ENCODE peak calls at places on chromosomes 13 and 19, in six cellular contexts. One of them, this sample, is unnamed.
A peak's percentile ranks its signal among the peaks of the same experiment; 100 is the strongest.

GRCh38 chr19:56079609-56080008 is 41.5 kb downstream of the ZNF787 start:
- DNase-seq in mesendoderm: no peak
- DNase-seq in WERI-Rb-1: no peak
- DNase-seq in suprapubic skin: no peak
- DNase-seq in adipocyte: no peak
- DNase-seq in upper lobe of left lung: no peak
- DNase-seq in this sample: no peak

GRCh38 chr13:28640861-28641599 is 17.9 kb upstream of the POMP start:
- DNase-seq in adipocyte: no peak
- DNase-seq in mesendoderm: no peak
- DNase-seq in suprapubic skin: no peak
- DNase-seq in WERI-Rb-1: no peak
- DNase-seq in upper lobe of left lung: no peak
- DNase-seq in this sample: no peak

GRCh38 chr13:110493161-110493593 is 68.3 kb downstream of the RAB20 start:
- DNase-seq in WERI-Rb-1: no peak
- DNase-seq in suprapubic skin: no peak
- DNase-seq in mesendoderm: no peak
- DNase-seq in upper lobe of left lung: no peak
- DNase-seq in adipocyte: no peak
- DNase-seq in this sample: no peak

GRCh38 chr13:70613295-70613694 is 505.0 kb upstream of the KLHL1 start:
- DNase-seq in adipocyte: peak; percentile 30
- DNase-seq in upper lobe of left lung: no peak
- DNase-seq in mesendoderm: no peak
- DNase-seq in suprapubic skin: no peak
- DNase-seq in WERI-Rb-1: no peak
- DNase-seq in this sample: no peak

GRCh38 chr19:6276447-6276846 is 3.3 kb downstream of the MLLT1 start:
- DNase-seq in adipocyte: peak; percentile 63
- DNase-seq in suprapubic skin: peak; percentile 88
- DNase-seq in WERI-Rb-1: peak; percentile 70
- DNase-seq in mesendoderm: peak; percentile 57
- DNase-seq in upper lobe of left lung: peak; percentile 70
- DNase-seq in this sample: peak; percentile 72

GRCh38 chr19:4376991-4377781 is 23.2 kb downstream of the SH3GL1 start:
- DNase-seq in suprapubic skin: no peak
- DNase-seq in WERI-Rb-1: no peak
- DNase-seq in adipocyte: no peak
- DNase-seq in mesendoderm: no peak
- DNase-seq in upper lobe of left lung: no peak
- DNase-seq in this sample: no peak

GRCh38 chr13:43865892-43866291 is 13.6 kb downstream of the CCDC122 start:
- DNase-seq in WERI-Rb-1: no peak
- DNase-seq in suprapubic skin: no peak
- DNase-seq in mesendoderm: no peak
- DNase-seq in adipocyte: peak; percentile 75
- DNase-seq in upper lobe of left lung: no peak
- DNase-seq in this sample: no peak

GRCh38 chr19:34088292-34088691 is 84.0 kb upstream of the LSM14A start:
- DNase-seq in adipocyte: peak; percentile 45
- DNase-seq in upper lobe of left lung: no peak
- DNase-seq in mesendoderm: no peak
- DNase-seq in suprapubic skin: no peak
- DNase-seq in WERI-Rb-1: no peak
- DNase-seq in this sample: no peak

GRCh38 chr19:53158119-53158656 is 665 bp downstream of the ZNF347 start:
- DNase-seq in upper lobe of left lung: peak; percentile 28
- DNase-seq in mesendoderm: peak; percentile 70
- DNase-seq in adipocyte: peak; percentile 69
- DNase-seq in suprapubic skin: peak; percentile 78
- DNase-seq in WERI-Rb-1: peak; percentile 48
- DNase-seq in this sample: no peak

GRCh38 chr19:32537626-32538025 is 43.4 kb upstream of the PDCD5 start:
- DNase-seq in suprapubic skin: no peak
- DNase-seq in upper lobe of left lung: no peak
- DNase-seq in adipocyte: no peak
- DNase-seq in mesendoderm: no peak
- DNase-seq in WERI-Rb-1: no peak
- DNase-seq in this sample: no peak

GRCh38 chr13:32047796-32048195 is 16.2 kb downstream of the FRY start:
- DNase-seq in upper lobe of left lung: no peak
- DNase-seq in adipocyte: no peak
- DNase-seq in mesendoderm: no peak
- DNase-seq in suprapubic skin: no peak
- DNase-seq in WERI-Rb-1: no peak
- DNase-seq in this sample: no peak

GRCh38 chr13:30872685-30873443 is 33.2 kb upstream of the MEDAG start:
- DNase-seq in WERI-Rb-1: no peak
- DNase-seq in mesendoderm: peak; percentile 95
- DNase-seq in adipocyte: peak; percentile 80
- DNase-seq in upper lobe of left lung: peak; percentile 43
- DNase-seq in suprapubic skin: no peak
- DNase-seq in this sample: peak; percentile 67

GRCh38 chr13:72953391-72953960 is 105.3 kb upstream of the KLF5 start:
- DNase-seq in mesendoderm: no peak
- DNase-seq in adipocyte: no peak
- DNase-seq in suprapubic skin: no peak
- DNase-seq in upper lobe of left lung: peak; percentile 84
- DNase-seq in WERI-Rb-1: no peak
- DNase-seq in this sample: no peak

GRCh38 chr13:48838193-48839000 is 137.3 kb upstream of the FNDC3A start:
- DNase-seq in mesendoderm: peak; percentile 65
- DNase-seq in WERI-Rb-1: no peak
- DNase-seq in suprapubic skin: no peak
- DNase-seq in adipocyte: peak; percentile 17
- DNase-seq in upper lobe of left lung: no peak
- DNase-seq in this sample: no peak

GRCh38 chr19:41111750-41112295 is 2.4 kb upstream of the CYP2F1 start:
- DNase-seq in upper lobe of left lung: no peak
- DNase-seq in adipocyte: no peak
- DNase-seq in suprapubic skin: no peak
- DNase-seq in WERI-Rb-1: peak; percentile 28
- DNase-seq in mesendoderm: no peak
- DNase-seq in this sample: no peak

GRCh38 chr13:40787062-40787461 is 2.3 kb upstream of the SLC25A15 start:
- DNase-seq in adipocyte: peak; percentile 10
- DNase-seq in WERI-Rb-1: no peak
- DNase-seq in suprapubic skin: no peak
- DNase-seq in upper lobe of left lung: no peak
- DNase-seq in mesendoderm: no peak
- DNase-seq in this sample: no peak

GRCh38 chr13:112770504-112770903 is 80.7 kb downstream of the ATP11A start:
- DNase-seq in WERI-Rb-1: no peak
- DNase-seq in adipocyte: no peak
- DNase-seq in suprapubic skin: no peak
- DNase-seq in mesendoderm: no peak
- DNase-seq in upper lobe of left lung: peak; percentile 68
- DNase-seq in this sample: no peak

GRCh38 chr13:79281335-79281734 is 124.7 kb downstream of the RBM26 start:
- DNase-seq in suprapubic skin: no peak
- DNase-seq in upper lobe of left lung: no peak
- DNase-seq in adipocyte: no peak
- DNase-seq in WERI-Rb-1: no peak
- DNase-seq in mesendoderm: peak; percentile 82
- DNase-seq in this sample: no peak

GRCh38 chr19:2464389-2464788 is 7.6 kb upstream of the LMNB2 start:
- DNase-seq in suprapubic skin: no peak
- DNase-seq in WERI-Rb-1: no peak
- DNase-seq in upper lobe of left lung: no peak
- DNase-seq in adipocyte: no peak
- DNase-seq in mesendoderm: no peak
- DNase-seq in this sample: no peak

GRCh38 chr19:50414850-50415660 is 3.7 kb upstream of the SPIB start:
- DNase-seq in WERI-Rb-1: peak; percentile 87
- DNase-seq in suprapubic skin: no peak
- DNase-seq in mesendoderm: peak; percentile 88
- DNase-seq in adipocyte: peak; percentile 68
- DNase-seq in upper lobe of left lung: peak; percentile 83
- DNase-seq in this sample: peak; percentile 54

GRCh38 chr19:7868326-7868670 is 5.9 kb downstream of the PRR36 start:
- DNase-seq in suprapubic skin: no peak
- DNase-seq in WERI-Rb-1: peak; percentile 69
- DNase-seq in upper lobe of left lung: no peak
- DNase-seq in adipocyte: no peak
- DNase-seq in mesendoderm: no peak
- DNase-seq in this sample: no peak

GRCh38 chr13:35210234-35210633 is 266.3 kb downstream of the MAB21L1 start:
- DNase-seq in upper lobe of left lung: no peak
- DNase-seq in adipocyte: peak; percentile 50
- DNase-seq in WERI-Rb-1: no peak
- DNase-seq in suprapubic skin: no peak
- DNase-seq in mesendoderm: no peak
- DNase-seq in this sample: no peak

GRCh38 chr19:5891938-5892771 is 11.4 kb downstream of the NDUFA11 start:
- DNase-seq in suprapubic skin: no peak
- DNase-seq in WERI-Rb-1: peak; percentile 70
- DNase-seq in mesendoderm: peak; percentile 37
- DNase-seq in upper lobe of left lung: peak; percentile 40
- DNase-seq in adipocyte: peak; percentile 68
- DNase-seq in this sample: no peak

GRCh38 chr13:111913790-111914189 is 153.2 kb upstream of the SOX1 start:
- DNase-seq in upper lobe of left lung: no peak
- DNase-seq in WERI-Rb-1: peak; percentile 0
- DNase-seq in suprapubic skin: peak; percentile 45
- DNase-seq in mesendoderm: no peak
- DNase-seq in adipocyte: no peak
- DNase-seq in this sample: no peak

GRCh38 chr13:73714522-73714921 is 419.7 kb downstream of the KLF12 start:
- DNase-seq in WERI-Rb-1: no peak
- DNase-seq in upper lobe of left lung: no peak
- DNase-seq in mesendoderm: no peak
- DNase-seq in adipocyte: no peak
- DNase-seq in suprapubic skin: no peak
- DNase-seq in this sample: no peak

GRCh38 chr13:99905224-99905623 is 66.3 kb downstream of the ZIC5 start:
- DNase-seq in upper lobe of left lung: no peak
- DNase-seq in adipocyte: no peak
- DNase-seq in suprapubic skin: no peak
- DNase-seq in WERI-Rb-1: no peak
- DNase-seq in mesendoderm: no peak
- DNase-seq in this sample: no peak

GRCh38 chr19:40053491-40053890 is 2.5 kb downstream of the ZNF780B start:
- DNase-seq in suprapubic skin: no peak
- DNase-seq in WERI-Rb-1: no peak
- DNase-seq in adipocyte: no peak
- DNase-seq in mesendoderm: no peak
- DNase-seq in upper lobe of left lung: no peak
- DNase-seq in this sample: no peak

GRCh38 chr13:77180011-77180410 is 146.9 kb downstream of the MYCBP2 start:
- DNase-seq in adipocyte: no peak
- DNase-seq in suprapubic skin: no peak
- DNase-seq in upper lobe of left lung: no peak
- DNase-seq in WERI-Rb-1: no peak
- DNase-seq in mesendoderm: peak; percentile 3
- DNase-seq in this sample: no peak

GRCh38 chr19:8149261-8150094 is at the start of gene FBN3:
- DNase-seq in mesendoderm: peak; percentile 70
- DNase-seq in WERI-Rb-1: peak; percentile 44
- DNase-seq in suprapubic skin: no peak
- DNase-seq in adipocyte: no peak
- DNase-seq in upper lobe of left lung: peak; percentile 62
- DNase-seq in this sample: no peak

GRCh38 chr13:112971288-112971643 is 2.3 kb downstream of the MCF2L start:
- DNase-seq in mesendoderm: no peak
- DNase-seq in upper lobe of left lung: no peak
- DNase-seq in WERI-Rb-1: no peak
- DNase-seq in adipocyte: no peak
- DNase-seq in suprapubic skin: no peak
- DNase-seq in this sample: no peak

GRCh38 chr19:11152318-11153062 is 3.1 kb downstream of the SPC24 start:
- DNase-seq in suprapubic skin: no peak
- DNase-seq in WERI-Rb-1: no peak
- DNase-seq in mesendoderm: no peak
- DNase-seq in adipocyte: peak; percentile 59
- DNase-seq in upper lobe of left lung: peak; percentile 75
- DNase-seq in this sample: peak; percentile 77

GRCh38 chr19:57850553-57851017 is 926 bp downstream of the ZNF587 start:
- DNase-seq in upper lobe of left lung: no peak
- DNase-seq in WERI-Rb-1: peak; percentile 57
- DNase-seq in adipocyte: peak; percentile 54
- DNase-seq in suprapubic skin: no peak
- DNase-seq in mesendoderm: peak; percentile 80
- DNase-seq in this sample: no peak

GRCh38 chr13:75151081-75151643 is 330.8 kb downstream of the TBC1D4 start:
- DNase-seq in upper lobe of left lung: no peak
- DNase-seq in adipocyte: peak; percentile 77
- DNase-seq in mesendoderm: no peak
- DNase-seq in suprapubic skin: no peak
- DNase-seq in WERI-Rb-1: no peak
- DNase-seq in this sample: no peak

GRCh38 chr19:7874080-7874856 is at the start of gene PRR36:
- DNase-seq in suprapubic skin: no peak
- DNase-seq in WERI-Rb-1: peak; percentile 90
- DNase-seq in mesendoderm: peak; percentile 71
- DNase-seq in upper lobe of left lung: peak; percentile 84
- DNase-seq in adipocyte: peak; percentile 39
- DNase-seq in this sample: no peak

GRCh38 chr13:76512676-76513277 is 373.4 kb downstream of the KCTD12 start:
- DNase-seq in suprapubic skin: no peak
- DNase-seq in WERI-Rb-1: no peak
- DNase-seq in adipocyte: peak; percentile 91
- DNase-seq in upper lobe of left lung: no peak
- DNase-seq in mesendoderm: no peak
- DNase-seq in this sample: no peak

GRCh38 chr19:38709671-38710415 is 34.4 kb downstream of the CAPN12 start:
- DNase-seq in suprapubic skin: no peak
- DNase-seq in mesendoderm: no peak
- DNase-seq in adipocyte: no peak
- DNase-seq in WERI-Rb-1: peak; percentile 47
- DNase-seq in upper lobe of left lung: no peak
- DNase-seq in this sample: no peak
- H3K36me3 ChIP-seq in suprapubic skin: peaks cover 97% of the 10 kb centered on the region
- H3K36me3 ChIP-seq in mesendoderm: peaks cover 45% of the 10 kb centered on the region
- H3K36me3 ChIP-seq in adipocyte: peaks cover 90% of the 10 kb centered on the region
- H3K36me3 ChIP-seq in WERI-Rb-1: peaks cover 99% of the 10 kb centered on the region
- H3K36me3 ChIP-seq in upper lobe of left lung: peaks cover 98% of the 10 kb centered on the region
- H3K36me3 ChIP-seq in this sample: peaks cover 85% of the 10 kb centered on the region

GRCh38 chr19:35719402-35720162 is 1.8 kb downstream of the KMT2B start:
- DNase-seq in WERI-Rb-1: no peak
- DNase-seq in adipocyte: no peak
- DNase-seq in suprapubic skin: no peak
- DNase-seq in mesendoderm: no peak
- DNase-seq in upper lobe of left lung: no peak
- DNase-seq in this sample: no peak
- H3K4me3 ChIP-seq in WERI-Rb-1: no peak overlapping the region
- H3K4me3 ChIP-seq in adipocyte: peak overlapping the region; percentile 92
- H3K4me3 ChIP-seq in suprapubic skin: no peak overlapping the region
- H3K4me3 ChIP-seq in mesendoderm: no peak overlapping the region
- H3K4me3 ChIP-seq in upper lobe of left lung: no peak overlapping the region
- H3K4me3 ChIP-seq in this sample: peak overlapping the region; percentile 64

GRCh38 chr19:942133-942645 is 16.4 kb downstream of the ARID3A start:
- DNase-seq in adipocyte: no peak
- DNase-seq in upper lobe of left lung: no peak
- DNase-seq in mesendoderm: no peak
- DNase-seq in WERI-Rb-1: no peak
- DNase-seq in suprapubic skin: no peak
- DNase-seq in this sample: no peak
- H3K36me3 ChIP-seq in adipocyte: peaks cover 32% of the 10 kb centered on the region
- H3K36me3 ChIP-seq in upper lobe of left lung: no peaks in the 10 kb centered on the region
- H3K36me3 ChIP-seq in mesendoderm: peaks cover 11% of the 10 kb centered on the region
- H3K36me3 ChIP-seq in WERI-Rb-1: peaks cover 18% of the 10 kb centered on the region
- H3K36me3 ChIP-seq in suprapubic skin: no peaks in the 10 kb centered on the region
- H3K36me3 ChIP-seq in this sample: no peaks in the 10 kb centered on the region

GRCh38 chr13:51243227-51243626 is 21.0 kb downstream of the FAM124A start:
- DNase-seq in adipocyte: no peak
- DNase-seq in upper lobe of left lung: no peak
- DNase-seq in mesendoderm: peak; percentile 53
- DNase-seq in WERI-Rb-1: no peak
- DNase-seq in suprapubic skin: no peak
- DNase-seq in this sample: no peak
- H3K4me3 ChIP-seq in adipocyte: no peak overlapping the region
- H3K4me3 ChIP-seq in upper lobe of left lung: no peak overlapping the region
- H3K4me3 ChIP-seq in mesendoderm: no peak overlapping the region
- H3K4me3 ChIP-seq in WERI-Rb-1: no peak overlapping the region
- H3K4me3 ChIP-seq in suprapubic skin: no peak overlapping the region
- H3K4me3 ChIP-seq in this sample: no peak overlapping the region

This sample was measured in tibial nerve.